ENCODE peak calls at places on chromosomes 6 and 20, in nine cellular contexts. V is foreskin melanocyte; B is H1; P is CD8-positive, alpha-beta T cell; M is tibial artery; C is lower lobe of right lung; Q is effector CD4-positive, alpha-beta T cell; F is tibial nerve; O is dorsolateral prefrontal cortex. W is an unnamed sample.

GRCh38 chr6:106927531-106928398 is 46.8 kb downstream of the CD24 start:
- DNase-seq in Q (no peak), B (peak; percentile 43), F (no peak), O (no peak), P (no peak), M (no peak), V (no peak), C (no peak), W (peak; percentile 53)

GRCh38 chr20:38358500-38358998 is 12.3 kb downstream of the LBP start:
- DNase-seq in M (no peak), P (no peak), B (no peak), O (no peak), F (no peak), Q (no peak), V (no peak), C (no peak), W (no peak)

GRCh38 chr6:133205304-133205703 is 35.9 kb upstream of the EYA4 start:
- DNase-seq in C (no peak), F (no peak), M (no peak), Q (no peak), V (no peak), P (no peak), O (no peak), B (no peak), W (no peak)

GRCh38 chr20:36663026-36663425 is 17.0 kb upstream of the SLA2 start:
- DNase-seq in P (no peak), Q (no peak), O (no peak), C (no peak), M (no peak), B (no peak), V (no peak), F (no peak), W (no peak)

GRCh38 chr6:17589402-17590116 is 10.5 kb upstream of the FAM8A1 start:
- DNase-seq in V (no peak), O (no peak), P (no peak), M (no peak), C (no peak), F (no peak), B (no peak), Q (no peak), W (no peak)

GRCh38 chr6:160333841-160334240 is 14.3 kb upstream of the SLC22A3 start:
- DNase-seq in M (no peak), Q (no peak), B (no peak), C (no peak), O (no peak), V (no peak), F (no peak), P (no peak), W (peak; percentile 9)

GRCh38 chr6:14865609-14866100 is 380.2 kb upstream of the JARID2 start:
- DNase-seq in Q (no peak), C (no peak), F (no peak), O (no peak), P (no peak), B (no peak), M (no peak), V (no peak), W (no peak)

GRCh38 chr20:3358676-3359340 is 48.7 kb downstream of the DNAAF9 start:
- DNase-seq in O (no peak), B (no peak), V (no peak), M (no peak), P (no peak), F (no peak), Q (no peak), C (no peak), W (no peak)

GRCh38 chr6:165987483-165988305 is 180.0 kb downstream of the TBXT start:
- DNase-seq in M (peak; percentile 88), V (peak; percentile 99), B (no peak), O (peak; percentile 49), P (no peak), C (no peak), Q (no peak), F (no peak), W (peak; percentile 6)

GRCh38 chr6:49636368-49637332 is at the start of gene RHAG:
- DNase-seq in Q (no peak), P (no peak), F (no peak), C (no peak), V (peak; percentile 4), B (no peak), M (no peak), O (no peak), W (no peak)

GRCh38 chr20:53176133-53176532 is 204.0 kb downstream of the TSHZ2 start:
- DNase-seq in F (no peak), M (no peak), O (no peak), B (no peak), P (no peak), V (no peak), C (no peak), Q (no peak), W (no peak)

GRCh38 chr20:61801065-61801360 is 264.7 kb downstream of the TAF4 start:
- DNase-seq in P (no peak), O (no peak), V (no peak), M (no peak), B (no peak), Q (no peak), C (peak; percentile 36), F (no peak), W (no peak)

GRCh38 chr6:106339334-106340029 is 13.9 kb upstream of the ATG5 start:
- DNase-seq in V (peak; percentile 64), F (no peak), M (no peak), Q (peak; percentile 26), P (peak; percentile 3), B (peak; percentile 31), O (no peak), C (no peak), W (peak; percentile 40)

GRCh38 chr6:53179961-53180651 is 31.5 kb upstream of the GCM1 start:
- DNase-seq in C (peak; percentile 50), P (peak; percentile 18), B (no peak), Q (peak; percentile 8), O (no peak), F (peak; percentile 45), M (peak; percentile 65), V (no peak), W (no peak)

GRCh38 chr20:8811801-8812594 is 256.9 kb upstream of the PLCB4 start:
- DNase-seq in M (no peak), C (no peak), O (no peak), V (no peak), F (no peak), P (no peak), Q (no peak), B (no peak), W (no peak)

GRCh38 chr20:20452254-20452676 is 84.4 kb downstream of the INSM1 start:
- DNase-seq in P (peak; percentile 23), O (peak; percentile 92), C (peak; percentile 65), B (peak; percentile 41), V (peak; percentile 96), Q (peak; percentile 41), F (peak; percentile 24), M (no peak), W (no peak)

GRCh38 chr20:41141153-41141815 is 3.9 kb downstream of the PLCG1 start:
- DNase-seq in O (no peak), F (peak; percentile 62), C (no peak), Q (no peak), M (peak; percentile 63), P (no peak), B (no peak), V (peak; percentile 82), W (no peak)